ENCODE peak calls at places on chromosomes 5 and 9, in eight cellular contexts. One of them, this sample, is unnamed.

GRCh38 chr5:54520438-54520846 is 2.9 kb downstream of the SNX18 start:
- DNase-seq in HTR-8/SVneo: no peak
- DNase-seq in neuronal stem cell: no peak
- DNase-seq in H7: no peak
- DNase-seq in hepatocyte: peak; percentile 46
- DNase-seq in HCT116: no peak
- DNase-seq in ACHN: no peak
- DNase-seq in NCI-H1694: no peak
- DNase-seq in this sample: no peak

GRCh38 chr5:172918421-172919371 is 40.5 kb upstream of the RPL26L1 start:
- DNase-seq in HTR-8/SVneo: no peak
- DNase-seq in neuronal stem cell: no peak
- DNase-seq in H7: no peak
- DNase-seq in hepatocyte: no peak
- DNase-seq in HCT116: no peak
- DNase-seq in ACHN: no peak
- DNase-seq in NCI-H1694: no peak
- DNase-seq in this sample: no peak

GRCh38 chr9:123111977-123112869 is 78.8 kb downstream of the GPR21 start:
- DNase-seq in HTR-8/SVneo: no peak
- DNase-seq in neuronal stem cell: no peak
- DNase-seq in H7: peak; percentile 80
- DNase-seq in hepatocyte: no peak
- DNase-seq in HCT116: no peak
- DNase-seq in ACHN: no peak
- DNase-seq in NCI-H1694: no peak
- DNase-seq in this sample: peak; percentile 53

GRCh38 chr5:126676195-126676624 is 75.5 kb downstream of the PHAX start:
- DNase-seq in HTR-8/SVneo: peak; percentile 87
- DNase-seq in neuronal stem cell: peak; percentile 46
- DNase-seq in H7: peak; percentile 66
- DNase-seq in hepatocyte: peak; percentile 79
- DNase-seq in HCT116: peak; percentile 60
- DNase-seq in ACHN: peak; percentile 50
- DNase-seq in NCI-H1694: peak; percentile 58
- DNase-seq in this sample: peak; percentile 60

GRCh38 chr5:33362915-33363314 is 77.8 kb upstream of the TARS1 start:
- DNase-seq in HTR-8/SVneo: no peak
- DNase-seq in neuronal stem cell: no peak
- DNase-seq in H7: no peak
- DNase-seq in hepatocyte: no peak
- DNase-seq in HCT116: no peak
- DNase-seq in ACHN: no peak
- DNase-seq in NCI-H1694: no peak
- DNase-seq in this sample: no peak

GRCh38 chr5:36726317-36726716 is 119.9 kb downstream of the SLC1A3 start:
- DNase-seq in HTR-8/SVneo: no peak
- DNase-seq in neuronal stem cell: no peak
- DNase-seq in H7: no peak
- DNase-seq in hepatocyte: no peak
- DNase-seq in HCT116: no peak
- DNase-seq in ACHN: no peak
- DNase-seq in NCI-H1694: no peak
- DNase-seq in this sample: no peak

GRCh38 chr9:69955536-69956355 is 87.9 kb upstream of the MAMDC2 start:
- DNase-seq in HTR-8/SVneo: no peak
- DNase-seq in neuronal stem cell: no peak
- DNase-seq in H7: no peak
- DNase-seq in hepatocyte: no peak
- DNase-seq in HCT116: no peak
- DNase-seq in ACHN: no peak
- DNase-seq in NCI-H1694: no peak
- DNase-seq in this sample: no peak

GRCh38 chr9:87620727-87621322 is 105.1 kb upstream of the CTSL start:
- DNase-seq in HTR-8/SVneo: no peak
- DNase-seq in neuronal stem cell: no peak
- DNase-seq in H7: no peak
- DNase-seq in hepatocyte: no peak
- DNase-seq in HCT116: no peak
- DNase-seq in ACHN: no peak
- DNase-seq in NCI-H1694: no peak
- DNase-seq in this sample: no peak

GRCh38 chr9:134243778-134244467 is 79.6 kb upstream of the RNU6ATAC start:
- DNase-seq in HTR-8/SVneo: no peak
- DNase-seq in neuronal stem cell: no peak
- DNase-seq in H7: no peak
- DNase-seq in hepatocyte: no peak
- DNase-seq in HCT116: no peak
- DNase-seq in ACHN: no peak
- DNase-seq in NCI-H1694: no peak
- DNase-seq in this sample: no peak

GRCh38 chr5:53418844-53419243 is 61.6 kb upstream of the FST start:
- DNase-seq in HTR-8/SVneo: peak; percentile 33
- DNase-seq in neuronal stem cell: no peak
- DNase-seq in H7: no peak
- DNase-seq in hepatocyte: no peak
- DNase-seq in HCT116: no peak
- DNase-seq in ACHN: no peak
- DNase-seq in NCI-H1694: no peak
- DNase-seq in this sample: no peak

GRCh38 chr9:76321185-76321828 is 72.9 kb downstream of the RFK start:
- DNase-seq in HTR-8/SVneo: peak; percentile 82
- DNase-seq in neuronal stem cell: no peak
- DNase-seq in H7: peak; percentile 18
- DNase-seq in hepatocyte: peak; percentile 35
- DNase-seq in HCT116: no peak
- DNase-seq in ACHN: peak; percentile 40
- DNase-seq in NCI-H1694: no peak
- DNase-seq in this sample: no peak

GRCh38 chr9:88661759-88662158 is 126.8 kb downstream of the NXNL2 start:
- DNase-seq in HTR-8/SVneo: no peak
- DNase-seq in neuronal stem cell: no peak
- DNase-seq in H7: no peak
- DNase-seq in hepatocyte: no peak
- DNase-seq in HCT116: no peak
- DNase-seq in ACHN: no peak
- DNase-seq in NCI-H1694: no peak
- DNase-seq in this sample: no peak

GRCh38 chr5:73966411-73966810 is 340.4 kb downstream of the ARHGEF28 start:
- DNase-seq in HTR-8/SVneo: no peak
- DNase-seq in neuronal stem cell: no peak
- DNase-seq in H7: no peak
- DNase-seq in hepatocyte: no peak
- DNase-seq in HCT116: no peak
- DNase-seq in ACHN: no peak
- DNase-seq in NCI-H1694: no peak
- DNase-seq in this sample: no peak

GRCh38 chr5:132887326-132887725 is 13.9 kb downstream of the LEAP2 start:
- DNase-seq in HTR-8/SVneo: no peak
- DNase-seq in neuronal stem cell: no peak
- DNase-seq in H7: no peak
- DNase-seq in hepatocyte: no peak
- DNase-seq in HCT116: no peak
- DNase-seq in ACHN: no peak
- DNase-seq in NCI-H1694: no peak
- DNase-seq in this sample: no peak

GRCh38 chr5:177005619-177006264 is 837 bp downstream of the UIMC1 start:
- DNase-seq in HTR-8/SVneo: no peak
- DNase-seq in neuronal stem cell: peak; percentile 56
- DNase-seq in H7: no peak
- DNase-seq in hepatocyte: peak; percentile 92
- DNase-seq in HCT116: peak; percentile 32
- DNase-seq in ACHN: peak; percentile 77
- DNase-seq in NCI-H1694: peak; percentile 36
- DNase-seq in this sample: peak; percentile 67

GRCh38 chr9:117416856-117417255 is 2.0 kb upstream of the ASTN2 start:
- DNase-seq in HTR-8/SVneo: no peak
- DNase-seq in neuronal stem cell: no peak
- DNase-seq in H7: no peak
- DNase-seq in hepatocyte: no peak
- DNase-seq in HCT116: no peak
- DNase-seq in ACHN: no peak
- DNase-seq in NCI-H1694: no peak
- DNase-seq in this sample: no peak

GRCh38 chr5:179311581-179311980 is 33.7 kb downstream of the ADAMTS2 start:
- DNase-seq in HTR-8/SVneo: no peak
- DNase-seq in neuronal stem cell: no peak
- DNase-seq in H7: no peak
- DNase-seq in hepatocyte: no peak
- DNase-seq in HCT116: no peak
- DNase-seq in ACHN: no peak
- DNase-seq in NCI-H1694: no peak
- DNase-seq in this sample: no peak

GRCh38 chr9:97956365-97956764 is 18.4 kb upstream of the HEMGN start:
- DNase-seq in HTR-8/SVneo: no peak
- DNase-seq in neuronal stem cell: no peak
- DNase-seq in H7: no peak
- DNase-seq in hepatocyte: no peak
- DNase-seq in HCT116: no peak
- DNase-seq in ACHN: no peak
- DNase-seq in NCI-H1694: no peak
- DNase-seq in this sample: no peak

GRCh38 chr5:75089137-75089536 is 36.8 kb upstream of the GCNT4 start:
- DNase-seq in HTR-8/SVneo: no peak
- DNase-seq in neuronal stem cell: no peak
- DNase-seq in H7: no peak
- DNase-seq in hepatocyte: no peak
- DNase-seq in HCT116: no peak
- DNase-seq in ACHN: no peak
- DNase-seq in NCI-H1694: no peak
- DNase-seq in this sample: no peak

GRCh38 chr9:24096756-24097155 is 270.7 kb upstream of the ELAVL2 start:
- DNase-seq in HTR-8/SVneo: no peak
- DNase-seq in neuronal stem cell: no peak
- DNase-seq in H7: no peak
- DNase-seq in hepatocyte: no peak
- DNase-seq in HCT116: no peak
- DNase-seq in ACHN: no peak
- DNase-seq in NCI-H1694: no peak
- DNase-seq in this sample: no peak

GRCh38 chr9:98702835-98703385 is 5.8 kb downstream of the GABBR2 start:
- DNase-seq in HTR-8/SVneo: no peak
- DNase-seq in neuronal stem cell: no peak
- DNase-seq in H7: no peak
- DNase-seq in hepatocyte: no peak
- DNase-seq in HCT116: no peak
- DNase-seq in ACHN: no peak
- DNase-seq in NCI-H1694: no peak
- DNase-seq in this sample: no peak

GRCh38 chr9:127778280-127779135 is at the start of gene SH2D3C:
- DNase-seq in HTR-8/SVneo: no peak
- DNase-seq in neuronal stem cell: no peak
- DNase-seq in H7: no peak
- DNase-seq in hepatocyte: no peak
- DNase-seq in HCT116: no peak
- DNase-seq in ACHN: no peak
- DNase-seq in NCI-H1694: no peak
- DNase-seq in this sample: no peak

GRCh38 chr9:88198346-88198807 is 60.1 kb upstream of the SPATA31C2 start:
- DNase-seq in HTR-8/SVneo: peak; percentile 38
- DNase-seq in neuronal stem cell: no peak
- DNase-seq in H7: no peak
- DNase-seq in hepatocyte: peak; percentile 29
- DNase-seq in HCT116: no peak
- DNase-seq in ACHN: peak; percentile 8
- DNase-seq in NCI-H1694: no peak
- DNase-seq in this sample: no peak

GRCh38 chr9:96109718-96110351 is 192.1 kb downstream of the HSD17B3 start:
- DNase-seq in HTR-8/SVneo: no peak
- DNase-seq in neuronal stem cell: no peak
- DNase-seq in H7: no peak
- DNase-seq in hepatocyte: no peak
- DNase-seq in HCT116: no peak
- DNase-seq in ACHN: no peak
- DNase-seq in NCI-H1694: no peak
- DNase-seq in this sample: no peak

GRCh38 chr9:76107487-76107886 is 217.0 kb downstream of the PCSK5 start:
- DNase-seq in HTR-8/SVneo: no peak
- DNase-seq in neuronal stem cell: no peak
- DNase-seq in H7: no peak
- DNase-seq in hepatocyte: no peak
- DNase-seq in HCT116: no peak
- DNase-seq in ACHN: no peak
- DNase-seq in NCI-H1694: no peak
- DNase-seq in this sample: no peak